ENCODE peak calls at places on chromosomes 11 and 22, in ten cellular contexts. One of them, this sample, is unnamed.

GRCh38 chr11:101169944-101170343 is 40.3 kb upstream of the PGR start:
- DNase-seq in stimulated activated CD8-positive, alpha-beta memory T cell treated with anti-CD3 and anti-CD28 coated beads, Interleukin-4, amount 100 ng/mL, for 24 hours: no peak
- DNase-seq in putamen: no peak
- DNase-seq in iPS DF 6.9: no peak
- DNase-seq in RPMI7951: no peak
- DNase-seq in GM03348: no peak
- DNase-seq in HEK293T: no peak
- DNase-seq in mucosa of gallbladder: no peak
- DNase-seq in PC-3: no peak
- DNase-seq in HuH-7.5: no peak
- DNase-seq in this sample: no peak

GRCh38 chr11:115051938-115052590 is 373.7 kb downstream of the NXPE2 start:
- DNase-seq in RPMI7951: no peak
- DNase-seq in mucosa of gallbladder: no peak
- DNase-seq in HEK293T: no peak
- DNase-seq in iPS DF 6.9: no peak
- DNase-seq in GM03348: no peak
- DNase-seq in putamen: no peak
- DNase-seq in stimulated activated CD8-positive, alpha-beta memory T cell treated with anti-CD3 and anti-CD28 coated beads, Interleukin-4, amount 100 ng/mL, for 24 hours: no peak
- DNase-seq in PC-3: no peak
- DNase-seq in HuH-7.5: no peak
- DNase-seq in this sample: no peak

GRCh38 chr22:24441406-24442351 is 14.3 kb downstream of the ADORA2A start:
- DNase-seq in GM03348: no peak
- DNase-seq in RPMI7951: peak
- DNase-seq in HEK293T: no peak
- DNase-seq in mucosa of gallbladder: no peak
- DNase-seq in PC-3: no peak
- DNase-seq in putamen: no peak
- DNase-seq in stimulated activated CD8-positive, alpha-beta memory T cell treated with anti-CD3 and anti-CD28 coated beads, Interleukin-4, amount 100 ng/mL, for 24 hours: no peak
- DNase-seq in iPS DF 6.9: no peak
- DNase-seq in HuH-7.5: peak
- DNase-seq in this sample: no peak

GRCh38 chr11:34356576-34356917 is 1.3 kb downstream of the ABTB2 start:
- DNase-seq in RPMI7951: peak
- DNase-seq in GM03348: peak
- DNase-seq in HuH-7.5: no peak
- DNase-seq in stimulated activated CD8-positive, alpha-beta memory T cell treated with anti-CD3 and anti-CD28 coated beads, Interleukin-4, amount 100 ng/mL, for 24 hours: no peak
- DNase-seq in mucosa of gallbladder: no peak
- DNase-seq in HEK293T: no peak
- DNase-seq in PC-3: no peak
- DNase-seq in iPS DF 6.9: no peak
- DNase-seq in putamen: no peak
- DNase-seq in this sample: peak

GRCh38 chr11:119910056-119910455 is 181.1 kb upstream of the NECTIN1 start:
- DNase-seq in HEK293T: no peak
- DNase-seq in PC-3: no peak
- DNase-seq in RPMI7951: no peak
- DNase-seq in HuH-7.5: no peak
- DNase-seq in iPS DF 6.9: no peak
- DNase-seq in putamen: peak
- DNase-seq in mucosa of gallbladder: peak
- DNase-seq in stimulated activated CD8-positive, alpha-beta memory T cell treated with anti-CD3 and anti-CD28 coated beads, Interleukin-4, amount 100 ng/mL, for 24 hours: no peak
- DNase-seq in GM03348: no peak
- DNase-seq in this sample: no peak

GRCh38 chr11:24949406-24949805 is 452.6 kb downstream of the LUZP2 start:
- DNase-seq in PC-3: peak
- DNase-seq in putamen: no peak
- DNase-seq in mucosa of gallbladder: no peak
- DNase-seq in RPMI7951: no peak
- DNase-seq in HEK293T: no peak
- DNase-seq in GM03348: no peak
- DNase-seq in iPS DF 6.9: no peak
- DNase-seq in stimulated activated CD8-positive, alpha-beta memory T cell treated with anti-CD3 and anti-CD28 coated beads, Interleukin-4, amount 100 ng/mL, for 24 hours: no peak
- DNase-seq in HuH-7.5: no peak
- DNase-seq in this sample: no peak

GRCh38 chr11:123174196-123175183 is 20.6 kb downstream of the CLMP start:
- DNase-seq in stimulated activated CD8-positive, alpha-beta memory T cell treated with anti-CD3 and anti-CD28 coated beads, Interleukin-4, amount 100 ng/mL, for 24 hours: no peak
- DNase-seq in mucosa of gallbladder: peak
- DNase-seq in iPS DF 6.9: no peak
- DNase-seq in RPMI7951: peak
- DNase-seq in HuH-7.5: no peak
- DNase-seq in putamen: no peak
- DNase-seq in PC-3: peak
- DNase-seq in GM03348: peak
- DNase-seq in HEK293T: no peak
- DNase-seq in this sample: peak

GRCh38 chr11:1073261-1073724 is 1.4 kb upstream of the MUC2 start:
- DNase-seq in RPMI7951: peak
- DNase-seq in stimulated activated CD8-positive, alpha-beta memory T cell treated with anti-CD3 and anti-CD28 coated beads, Interleukin-4, amount 100 ng/mL, for 24 hours: no peak
- DNase-seq in mucosa of gallbladder: peak
- DNase-seq in GM03348: peak
- DNase-seq in iPS DF 6.9: no peak
- DNase-seq in PC-3: peak
- DNase-seq in putamen: no peak
- DNase-seq in HuH-7.5: no peak
- DNase-seq in HEK293T: no peak
- DNase-seq in this sample: peak

This sample was measured in kidney tubule cell.